ENCODE peak calls at places on chromosomes 3 and 15, in four cellular contexts. One of them, this sample, is unnamed.

GRCh38 chr3:47333907-47334306 is 46.9 kb upstream of the PTPN23 start:
- DNase-seq in GM06990: no peak
- DNase-seq in A549: no peak
- DNase-seq in transverse colon: no peak
- DNase-seq in this sample: no peak

GRCh38 chr3:87191641-87192040 is 35.5 kb upstream of the CHMP2B start:
- DNase-seq in A549: no peak
- DNase-seq in GM06990: no peak
- DNase-seq in transverse colon: no peak
- DNase-seq in this sample: no peak

GRCh38 chr15:69573815-69574472 is 121.3 kb downstream of the RPLP1 start:
- DNase-seq in A549: no peak
- DNase-seq in transverse colon: no peak
- DNase-seq in GM06990: peak; percentile 13
- DNase-seq in this sample: no peak

GRCh38 chr15:90860942-90861675 is 7.3 kb upstream of the FURIN start:
- DNase-seq in transverse colon: no peak
- DNase-seq in A549: peak; percentile 95
- DNase-seq in GM06990: no peak
- DNase-seq in this sample: no peak

GRCh38 chr3:179421500-179421899 is 29.8 kb downstream of the GNB4 start:
- DNase-seq in transverse colon: no peak
- DNase-seq in A549: no peak
- DNase-seq in GM06990: no peak
- DNase-seq in this sample: no peak

GRCh38 chr3:127729556-127730056 is 56.9 kb downstream of the ABTB1 start:
- DNase-seq in A549: no peak
- DNase-seq in GM06990: no peak
- DNase-seq in transverse colon: no peak
- DNase-seq in this sample: no peak

GRCh38 chr3:150365132-150365604 is 42.9 kb upstream of the TSC22D2 start:
- DNase-seq in GM06990: no peak
- DNase-seq in A549: no peak
- DNase-seq in transverse colon: no peak
- DNase-seq in this sample: no peak

GRCh38 chr15:45790325-45790943 is 155.6 kb downstream of the SQOR start:
- DNase-seq in GM06990: no peak
- DNase-seq in A549: peak; percentile 15
- DNase-seq in transverse colon: peak; percentile 34
- DNase-seq in this sample: no peak

GRCh38 chr3:5170975-5171374 is 16.5 kb upstream of the EDEM1 start:
- DNase-seq in GM06990: no peak
- DNase-seq in A549: no peak
- DNase-seq in transverse colon: no peak
- DNase-seq in this sample: no peak

GRCh38 chr3:5166846-5167245 is 20.7 kb upstream of the EDEM1 start:
- DNase-seq in GM06990: no peak
- DNase-seq in A549: no peak
- DNase-seq in transverse colon: no peak
- DNase-seq in this sample: no peak

GRCh38 chr3:5172018-5172417 is 15.5 kb upstream of the EDEM1 start:
- DNase-seq in GM06990: no peak
- DNase-seq in transverse colon: no peak
- DNase-seq in A549: no peak
- DNase-seq in this sample: no peak

GRCh38 chr3:5165698-5166097 is 21.8 kb upstream of the EDEM1 start:
- DNase-seq in transverse colon: no peak
- DNase-seq in GM06990: no peak
- DNase-seq in A549: no peak
- DNase-seq in this sample: no peak

GRCh38 chr3:5168110-5168509 is 19.4 kb upstream of the EDEM1 start:
- DNase-seq in A549: no peak
- DNase-seq in transverse colon: no peak
- DNase-seq in GM06990: no peak
- DNase-seq in this sample: no peak
- H3K4me3 ChIP-seq in A549: no peak overlapping the region
- H3K4me3 ChIP-seq in transverse colon: no peak overlapping the region
- H3K4me3 ChIP-seq in GM06990: no peak overlapping the region
- H3K4me3 ChIP-seq in this sample: no peak overlapping the region

DNA sequence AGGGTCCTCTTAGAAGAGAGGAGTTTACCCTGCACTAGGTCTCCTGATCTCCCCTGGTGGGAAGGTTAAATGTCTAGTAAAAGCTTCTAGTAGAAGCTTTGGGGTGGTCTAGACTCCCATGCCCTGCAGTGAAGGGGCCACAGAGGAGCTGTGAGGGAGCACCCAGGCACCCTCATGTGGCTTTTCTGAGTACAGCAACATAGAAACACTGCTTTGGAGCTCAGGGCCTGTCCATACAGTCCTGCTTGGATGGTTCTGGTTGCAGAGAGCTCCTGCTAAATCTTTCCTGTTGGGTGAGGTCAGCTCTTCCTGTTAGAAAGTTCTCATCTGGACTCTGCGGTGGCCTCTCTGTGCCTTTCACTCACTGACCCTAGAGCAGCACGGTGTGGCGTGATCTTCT is 47.8 kb downstream of the GPD1L start:
- DNase-seq in GM06990: no peak
- DNase-seq in transverse colon: no peak
- DNase-seq in A549: no peak
- DNase-seq in this sample: no peak
- TF ChIP-seq CTCF in GM06990: peak; percentile 26
- TF ChIP-seq CTCF in transverse colon: no peak
- TF ChIP-seq CTCF in A549: peak; percentile 32
- TF ChIP-seq CTCF in this sample: peak; percentile 45

DNA sequence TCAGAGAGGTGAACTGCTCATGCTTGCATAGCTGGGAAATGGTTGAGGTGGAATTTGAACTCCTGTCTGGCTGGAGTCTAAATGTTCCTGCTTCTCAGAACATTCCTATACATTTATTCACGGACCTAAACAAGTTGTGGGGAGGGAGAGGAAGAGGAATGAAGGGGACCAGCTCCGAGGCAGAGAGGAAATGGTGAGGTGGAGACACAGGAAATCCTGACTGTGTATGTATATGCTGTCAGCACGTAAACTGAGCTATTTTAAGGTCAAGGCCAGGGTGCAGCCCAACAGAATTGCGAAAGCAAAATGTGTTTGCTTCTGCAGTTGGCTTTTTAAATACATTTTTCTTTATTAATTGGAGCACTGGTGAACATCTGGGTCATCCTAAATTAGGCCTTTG is 74.1 kb upstream of the POMGNT2 start:
- DNase-seq in transverse colon: peak; percentile 45
- DNase-seq in GM06990: no peak
- DNase-seq in A549: no peak
- DNase-seq in this sample: peak; percentile 51
- H3K4me3 ChIP-seq in transverse colon: no peak overlapping the region
- H3K4me3 ChIP-seq in GM06990: no peak overlapping the region
- H3K4me3 ChIP-seq in A549: no peak overlapping the region
- H3K4me3 ChIP-seq in this sample: no peak overlapping the region

GRCh38 chr15:84784262-84784661 is 32.9 kb upstream of the ALPK3 start:
- DNase-seq in transverse colon: no peak
- DNase-seq in A549: no peak
- DNase-seq in GM06990: no peak
- DNase-seq in this sample: no peak
- TF ChIP-seq CTCF in transverse colon: no peak
- TF ChIP-seq CTCF in A549: no peak
- TF ChIP-seq CTCF in GM06990: no peak
- TF ChIP-seq CTCF in this sample: no peak

DNA sequence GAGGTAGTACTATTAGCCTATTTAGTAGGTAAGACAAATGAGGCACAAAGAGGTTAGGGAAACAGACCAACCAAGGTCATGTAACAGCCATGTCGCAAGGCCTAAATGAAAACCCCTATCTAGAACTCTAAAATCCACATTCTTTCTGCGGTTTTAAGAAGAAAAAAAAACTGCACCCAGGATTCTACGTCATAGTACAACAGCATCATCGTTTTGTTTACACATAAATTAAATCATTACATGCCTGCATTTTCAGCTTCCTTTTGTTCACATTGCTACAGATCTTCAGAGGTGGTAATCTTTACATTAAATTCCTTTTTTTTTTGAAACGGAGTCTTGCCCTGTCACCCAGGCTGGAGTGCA is 548 bp upstream of the PSMD6 start:
- DNase-seq in GM06990: no peak
- DNase-seq in transverse colon: no peak
- DNase-seq in A549: no peak
- DNase-seq in this sample: no peak
- H3K4me3 ChIP-seq in GM06990: peak overlapping the region; percentile 99
- H3K4me3 ChIP-seq in transverse colon: peak overlapping the region; percentile 69
- H3K4me3 ChIP-seq in A549: peak overlapping the region; percentile 92
- H3K4me3 ChIP-seq in this sample: no peak overlapping the region

DNA sequence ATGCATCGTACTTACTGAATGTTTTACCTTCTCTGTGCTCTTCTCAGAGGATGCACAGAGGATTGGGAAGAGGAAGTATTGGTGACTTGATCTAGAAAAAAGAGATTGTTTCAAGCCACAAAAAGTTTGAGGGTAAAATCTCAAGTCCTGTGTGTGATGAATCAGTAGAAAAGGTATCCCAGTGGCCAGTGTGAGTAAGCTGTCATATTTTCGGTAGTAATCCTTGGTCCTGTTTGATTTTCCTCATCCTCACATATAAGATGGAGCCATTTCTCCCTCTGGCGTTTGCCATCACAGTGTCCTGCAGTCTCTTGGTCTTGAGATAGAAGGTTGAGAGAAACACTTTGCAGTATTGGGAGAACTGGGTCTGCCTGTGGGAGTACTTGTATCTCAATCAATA is 166.8 kb downstream of the LPP start:
- DNase-seq in transverse colon: no peak
- DNase-seq in GM06990: no peak
- DNase-seq in A549: no peak
- DNase-seq in this sample: peak; percentile 59
- TF ChIP-seq CTCF in transverse colon: no peak
- TF ChIP-seq CTCF in GM06990: no peak
- TF ChIP-seq CTCF in A549: no peak
- TF ChIP-seq CTCF in this sample: peak; percentile 56

This sample was measured in AG09309.